ENCODE peak calls at places on chromosomes 3 and 15, in five cellular contexts. I is upper lobe of right lung, H is neural crest cell, J is WTC11, W is astrocyte of the cerebellum. B is an unnamed sample.

GRCh38 chr3:16309558-16309957 is 44.5 kb downstream of the OXNAD1 start:
- DNase-seq in I (no peak), H (no peak), J (no peak), W (no peak), B (no peak)

GRCh38 chr15:38215707-38216106 is 36.9 kb upstream of the SPRED1 start:
- DNase-seq in I (no peak), H (no peak), J (no peak), W (no peak), B (no peak)

GRCh38 chr3:146466596-146466995 is 2.8 kb downstream of the PLSCR2 start:
- DNase-seq in I (no peak), H (no peak), J (no peak), W (peak; percentile 6), B (no peak)

GRCh38 chr3:120113128-120114116 is 19.2 kb upstream of the GSK3B start:
- DNase-seq in I (no peak), H (no peak), J (no peak), W (no peak), B (no peak)

GRCh38 chr15:31801152-31801551 is 229.2 kb upstream of the CHRNA7 start:
- DNase-seq in I (no peak), H (no peak), J (no peak), W (no peak), B (peak; percentile 62)

GRCh38 chr3:55440406-55440708 is 46.7 kb downstream of the WNT5A start:
- DNase-seq in I (no peak), H (no peak), J (no peak), W (no peak), B (no peak)

GRCh38 chr15:101813803-101814534 is 2.0 kb downstream of the OR4F15 start:
- DNase-seq in I (no peak), H (no peak), J (no peak), W (no peak), B (no peak)

GRCh38 chr3:13479332-13479581 is 849 bp upstream of the HDAC11 start:
- DNase-seq in I (peak; percentile 84), H (no peak), J (no peak), W (no peak), B (peak; percentile 91)

GRCh38 chr3:11774296-11774877 is 72.3 kb downstream of the TAMM41 start:
- DNase-seq in I (peak; percentile 61), H (peak; percentile 28), J (peak; percentile 68), W (peak; percentile 19), B (no peak)

GRCh38 chr3:50936389-50936788 is 261.7 kb downstream of the DOCK3 start:
- DNase-seq in I (no peak), H (no peak), J (no peak), W (no peak), B (no peak)

GRCh38 chr15:70597056-70597603 is 166.2 kb downstream of the UACA start:
- DNase-seq in I (no peak), H (no peak), J (no peak), W (no peak), B (no peak)

GRCh38 chr3:159669024-159669476 is 319.6 kb upstream of the IL12A start:
- DNase-seq in I (no peak), H (no peak), J (no peak), W (no peak), B (no peak)

GRCh38 chr3:188764609-188765008 is 407.2 kb upstream of the TPRG1 start:
- DNase-seq in I (no peak), H (no peak), J (no peak), W (no peak), B (no peak)

GRCh38 chr3:171994646-171995441 is 44.5 kb upstream of the FNDC3B start:
- DNase-seq in I (no peak), H (no peak), J (no peak), W (peak; percentile 86), B (no peak)

GRCh38 chr15:101530224-101530958 is 40.9 kb upstream of the PCSK6 start:
- DNase-seq in I (no peak), H (no peak), J (no peak), W (no peak), B (no peak)

GRCh38 chr3:42225486-42226363 is 40.3 kb downstream of the CCK start:
- DNase-seq in I (no peak), H (no peak), J (no peak), W (no peak), B (no peak)

GRCh38 chr15:101355678-101356464 is 60.8 kb upstream of the SNRPA1 start:
- DNase-seq in I (no peak), H (no peak), J (no peak), W (no peak), B (no peak)

GRCh38 chr15:90465140-90465929 is 64.4 kb upstream of the CRTC3 start:
- DNase-seq in I (no peak), H (no peak), J (no peak), W (peak; percentile 53), B (no peak)

GRCh38 chr3:112631257-112631656 is 9.7 kb downstream of the CCDC80 start:
- DNase-seq in I (no peak), H (no peak), J (no peak), W (no peak), B (no peak)

GRCh38 chr3:46293991-46294833 is 52.0 kb downstream of the CCR3 start:
- DNase-seq in I (no peak), H (no peak), J (no peak), W (no peak), B (no peak)

GRCh38 chr3:46296826-46297225 is 54.6 kb downstream of the CCR3 start:
- DNase-seq in I (no peak), H (no peak), J (no peak), W (no peak), B (no peak)

GRCh38 chr3:46289551-46289950 is 47.3 kb downstream of the CCR3 start:
- DNase-seq in I (no peak), H (no peak), J (no peak), W (no peak), B (no peak)

GRCh38 chr3:46289961-46290360 is 47.7 kb downstream of the CCR3 start:
- DNase-seq in I (no peak), H (no peak), J (no peak), W (no peak), B (no peak)

GRCh38 chr3:46293035-46293724 is 50.9 kb downstream of the CCR3 start:
- DNase-seq in I (no peak), H (no peak), J (no peak), W (no peak), B (no peak)
- TF ChIP-seq CTCF in I (no peak), H (no peak), J (no peak), W (no peak), B (no peak)

GRCh38 chr3:127002195-127003174 is 19.6 kb downstream of the PLXNA1 start:
- DNase-seq in I (peak; percentile 93), H (peak; percentile 56), J (peak; percentile 91), W (peak; percentile 72), B (peak; percentile 66)
- TF ChIP-seq CTCF in I (peak; percentile 50), H (peak; percentile 54), J (no peak), W (peak; percentile 51), B (peak; percentile 54)

GRCh38 chr3:31926543-31926942 is 54.5 kb downstream of the OSBPL10 start:
- DNase-seq in I (no peak), H (no peak), J (no peak), W (no peak), B (no peak)
- TF ChIP-seq CTCF in I (no peak), H (no peak), J (no peak), W (no peak), B (no peak)

DNA sequence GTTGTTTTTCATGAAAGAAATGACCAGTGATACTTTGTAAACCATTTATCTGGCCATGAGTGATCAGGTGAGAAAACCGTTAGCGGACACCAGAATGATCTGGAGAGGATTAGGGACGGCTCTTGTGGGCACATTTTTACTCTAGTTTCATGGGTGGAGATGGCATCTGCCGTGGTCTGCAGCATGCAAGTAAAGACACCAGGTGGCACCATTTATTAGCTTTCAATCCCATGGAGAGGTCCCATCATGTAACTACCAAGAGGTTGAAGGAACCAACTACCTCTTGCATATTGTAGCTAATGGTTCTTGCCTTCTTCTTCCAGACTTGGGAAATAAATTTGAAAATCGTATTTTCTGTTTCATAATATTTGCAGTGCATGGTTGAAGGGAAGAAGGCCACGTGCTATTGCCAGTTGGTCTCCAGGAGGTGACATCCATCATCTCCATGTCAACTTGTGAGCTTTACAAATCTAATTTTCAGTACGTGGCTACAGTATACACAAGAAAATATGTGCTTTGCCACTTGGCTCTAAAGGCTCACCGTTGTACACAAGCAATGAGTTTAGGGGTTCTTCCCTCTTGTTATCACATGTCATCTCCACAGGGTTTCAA is 1.5 kb upstream of the MAPKBP1 start:
- DNase-seq in I (no peak), H (no peak), J (peak; percentile 48), W (peak; percentile 60), B (peak; percentile 27)
- TF ChIP-seq CTCF in I (peak; percentile 80), H (peak; percentile 67), J (peak; percentile 36), W (peak; percentile 73), B (peak; percentile 85)

B was measured in dorsolateral prefrontal cortex.